ENCODE peak calls at places on chromosome 17, in ten cellular contexts. U is K562, D is DND-41, K is type B pancreatic cell, L is stomach, N is foreskin fibroblast, G is AG10803, O is nephron progenitor cell, J is choroid plexus epithelial cell, V is cardiac fibroblast. F is an unnamed sample.

GRCh38 chr17:56779898-56780777 is 53.6 kb downstream of the C17orf67 start:
- DNase-seq in U (peak; percentile 90), D (peak; percentile 88), K (peak; percentile 88), L (peak; percentile 85), N (peak; percentile 58), G (peak; percentile 60), O (peak; percentile 88), J (peak; percentile 74), V (peak; percentile 69), F (peak; percentile 84)

GRCh38 chr17:69084911-69085310 is 24.2 kb upstream of the ABCA9 start:
- DNase-seq in U (peak; percentile 23), D (no peak), K (no peak), L (no peak), N (no peak), G (no peak), O (peak; percentile 19), J (no peak), V (peak; percentile 14), F (no peak)

GRCh38 chr17:77829871-77830799 is 128.4 kb upstream of the TNRC6C start:
- DNase-seq in U (peak; percentile 42), D (no peak), K (no peak), L (no peak), N (peak; percentile 60), G (peak; percentile 64), O (no peak), J (peak; percentile 72), V (peak; percentile 82), F (no peak)

GRCh38 chr17:33732116-33732515 is 439.0 kb upstream of the ASIC2 start:
- DNase-seq in U (peak; percentile 25), D (peak; percentile 14), K (no peak), L (no peak), N (no peak), G (no peak), O (peak; percentile 43), J (no peak), V (peak; percentile 3), F (no peak)

GRCh38 chr17:14245629-14246028 is 9.0 kb upstream of the CDRT15 start:
- DNase-seq in U (no peak), D (no peak), K (no peak), L (no peak), N (no peak), G (no peak), O (no peak), J (no peak), V (no peak), F (no peak)

GRCh38 chr17:47649972-47650524 is 329 bp downstream of the KPNB1 start:
- DNase-seq in U (no peak), D (no peak), K (no peak), L (peak; percentile 54), N (no peak), G (no peak), O (no peak), J (no peak), V (peak; percentile 62), F (no peak)

GRCh38 chr17:53736516-53737274 is 86.0 kb upstream of the KIF2B start:
- DNase-seq in U (no peak), D (no peak), K (no peak), L (no peak), N (no peak), G (no peak), O (peak; percentile 13), J (no peak), V (no peak), F (no peak)

GRCh38 chr17:77490361-77491183 is 349.8 kb downstream of the SEC14L1 start:
- DNase-seq in U (no peak), D (no peak), K (no peak), L (no peak), N (no peak), G (no peak), O (no peak), J (no peak), V (no peak), F (no peak)

GRCh38 chr17:31313982-31314787 is at the start of gene EVI2B:
- DNase-seq in U (no peak), D (no peak), K (no peak), L (no peak), N (peak; percentile 53), G (peak; percentile 45), O (no peak), J (peak; percentile 80), V (peak; percentile 85), F (no peak)

GRCh38 chr17:13398853-13399252 is 202.9 kb downstream of the HS3ST3A1 start:
- DNase-seq in U (no peak), D (no peak), K (no peak), L (no peak), N (no peak), G (no peak), O (no peak), J (no peak), V (no peak), F (no peak)

GRCh38 chr17:73562896-73563295 is 81.3 kb downstream of the SDK2 start:
- DNase-seq in U (no peak), D (no peak), K (no peak), L (no peak), N (no peak), G (no peak), O (no peak), J (no peak), V (no peak), F (no peak)

GRCh38 chr17:6567528-6568185 is 11.3 kb upstream of the PITPNM3 start:
- DNase-seq in U (no peak), D (no peak), K (peak; percentile 43), L (peak; percentile 49), N (no peak), G (peak; percentile 27), O (no peak), J (no peak), V (no peak), F (no peak)

GRCh38 chr17:80361495-80362220 is 53.3 kb upstream of the ENDOV start:
- DNase-seq in U (peak; percentile 58), D (peak; percentile 38), K (no peak), L (no peak), N (no peak), G (no peak), O (peak; percentile 41), J (peak; percentile 16), V (peak; percentile 23), F (no peak)

GRCh38 chr17:32445075-32445427 is 741 bp downstream of the PSMD11 start:
- DNase-seq in U (peak; percentile 31), D (peak; percentile 36), K (no peak), L (peak; percentile 28), N (peak; percentile 51), G (peak; percentile 62), O (peak; percentile 42), J (peak; percentile 74), V (peak; percentile 75), F (peak; percentile 39)

GRCh38 chr17:16354585-16354984 is 1.3 kb upstream of the CENPV start:
- DNase-seq in U (no peak), D (no peak), K (no peak), L (no peak), N (no peak), G (no peak), O (no peak), J (no peak), V (no peak), F (no peak)

GRCh38 chr17:14143678-14144077 is 74.4 kb downstream of the COX10 start:
- DNase-seq in U (no peak), D (no peak), K (no peak), L (peak; percentile 47), N (no peak), G (no peak), O (no peak), J (peak; percentile 14), V (peak; percentile 15), F (no peak)

GRCh38 chr17:27893834-27894503 is 804 bp upstream of the LYRM9 start:
- DNase-seq in U (peak; percentile 52), D (no peak), K (no peak), L (no peak), N (no peak), G (no peak), O (no peak), J (no peak), V (no peak), F (no peak)

GRCh38 chr17:15274017-15274416 is 8.9 kb upstream of the PMP22 start:
- DNase-seq in U (no peak), D (no peak), K (no peak), L (no peak), N (no peak), G (no peak), O (no peak), J (peak; percentile 43), V (no peak), F (no peak)

GRCh38 chr17:34542700-34543336 is 36.6 kb upstream of the TMEM132E start:
- DNase-seq in U (peak; percentile 79), D (peak; percentile 50), K (no peak), L (peak; percentile 27), N (peak; percentile 9), G (peak; percentile 8), O (peak; percentile 67), J (peak; percentile 32), V (peak; percentile 32), F (peak; percentile 40)

GRCh38 chr17:36124879-36125824 is 21.5 kb downstream of the CCL4 start:
- DNase-seq in U (no peak), D (peak; percentile 7), K (no peak), L (no peak), N (no peak), G (no peak), O (no peak), J (no peak), V (no peak), F (no peak)
- TF ChIP-seq CTCF in U (peak; percentile 29), D (peak; percentile 16), K (no peak), L (no peak), N (no peak), G (no peak), O (no peak), J (no peak), V (no peak), F (no peak)

GRCh38 chr17:49977463-49978389 is 8.7 kb downstream of the DLX4 start:
- DNase-seq in U (peak; percentile 39), D (no peak), K (no peak), L (no peak), N (no peak), G (peak; percentile 9), O (no peak), J (no peak), V (no peak), F (no peak)
- TF ChIP-seq CTCF in U (no peak), D (no peak), K (no peak), L (no peak), N (no peak), G (no peak), O (no peak), J (no peak), V (no peak), F (no peak)

GRCh38 chr17:82358467-82359350 is at the start of gene TEX19:
- DNase-seq in U (peak; percentile 73), D (peak; percentile 94), K (no peak), L (no peak), N (no peak), G (no peak), O (no peak), J (no peak), V (no peak), F (no peak)
- TF ChIP-seq CTCF in U (no peak), D (peak; percentile 52), K (no peak), L (no peak), N (no peak), G (no peak), O (no peak), J (peak; percentile 2), V (no peak), F (no peak)

DNA sequence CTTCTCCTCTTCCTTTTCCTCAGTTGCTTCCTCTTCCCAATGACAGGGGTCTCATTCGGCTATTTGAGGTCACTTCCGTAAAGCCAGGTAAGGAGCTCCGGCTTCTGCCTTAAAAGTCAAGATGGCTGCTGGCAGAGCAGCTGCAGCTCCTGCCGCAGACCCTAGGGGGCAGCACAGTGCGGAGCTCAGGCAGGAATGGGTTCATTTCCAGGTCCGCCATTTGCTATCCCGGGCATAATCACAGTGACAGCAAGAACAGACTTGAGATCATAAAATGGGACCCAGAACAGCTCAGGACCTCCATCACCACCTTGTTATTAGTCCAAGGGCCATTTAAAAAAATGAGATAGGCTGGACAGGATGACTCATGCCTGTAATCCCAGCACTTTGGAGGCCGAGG is 199.5 kb downstream of the ZNF18 start:
- DNase-seq in U (peak; percentile 68), D (no peak), K (no peak), L (no peak), N (no peak), G (no peak), O (no peak), J (no peak), V (no peak), F (no peak)
- TF ChIP-seq CTCF in U (peak; percentile 72), D (peak; percentile 43), K (peak; percentile 54), L (no peak), N (no peak), G (no peak), O (no peak), J (no peak), V (peak; percentile 14), F (no peak)

F was measured in natural killer cell.